ENCODE peak calls at places on chromosomes 5 and 9, in ten cellular contexts. S is sigmoid colon, H is fibroblast of the aortic adventitia, I is BE2C, K is OCI-LY7, T is neural crest cell, W is Caco-2, O is HFFc6, M is GM13976, P is colonic mucosa. A is an unnamed sample.

GRCh38 chr9:84061613-84062205 is 81.1 kb downstream of the RMI1 start:
- DNase-seq in M (no peak), P (no peak), I (no peak), O (no peak), T (no peak), K (no peak), H (no peak), S (no peak), W (no peak), A (no peak)

GRCh38 chr9:113957778-113958430 is 81.8 kb downstream of the ZNF618 start:
- DNase-seq in S (no peak), K (no peak), W (no peak), P (peak), O (peak), T (no peak), H (peak), I (no peak), M (no peak), A (no peak)

GRCh38 chr5:6484446-6484845 is 35.8 kb downstream of the UBE2QL1 start:
- DNase-seq in I (no peak), H (no peak), W (no peak), T (no peak), M (no peak), P (no peak), K (no peak), O (no peak), S (no peak), A (no peak)

GRCh38 chr9:278651-279050 is 64.0 kb downstream of the DOCK8 start:
- DNase-seq in O (no peak), H (no peak), M (peak), W (no peak), I (no peak), S (no peak), T (no peak), K (no peak), P (peak), A (no peak)

GRCh38 chr5:168390491-168390890 is 95.8 kb upstream of the RARS1 start:
- DNase-seq in K (no peak), O (no peak), P (no peak), I (no peak), H (no peak), M (no peak), W (no peak), T (no peak), S (no peak), A (no peak)

GRCh38 chr5:140251527-140251973 is 51.4 kb downstream of the PFDN1 start:
- DNase-seq in I (no peak), T (no peak), P (no peak), W (no peak), O (peak), H (peak), M (no peak), K (peak), S (no peak), A (no peak)

GRCh38 chr5:143229896-143230675 is 173.4 kb downstream of the NR3C1 start:
- DNase-seq in H (peak), I (no peak), T (no peak), M (peak), P (no peak), S (peak), O (no peak), W (no peak), K (peak), A (peak)

GRCh38 chr9:113393281-113393680 is 7.8 kb downstream of the ALAD start:
- DNase-seq in O (no peak), W (no peak), T (no peak), H (no peak), M (no peak), K (no peak), I (no peak), P (no peak), S (peak), A (no peak)

GRCh38 chr5:14595189-14595588 is 13.6 kb downstream of the OTULINL start:
- DNase-seq in O (no peak), M (peak), H (no peak), P (no peak), K (peak), T (no peak), I (peak), S (no peak), W (no peak), A (peak)

GRCh38 chr5:138467711-138468132 is 2.4 kb downstream of the EGR1 start:
- DNase-seq in P (no peak), I (peak), W (peak), O (peak), K (no peak), T (no peak), M (no peak), S (no peak), H (peak), A (no peak)

GRCh38 chr5:174271316-174271715 is 225.8 kb downstream of the NSG2 start:
- DNase-seq in T (no peak), W (no peak), H (no peak), K (no peak), O (no peak), P (no peak), M (no peak), S (no peak), I (no peak), A (no peak)

GRCh38 chr5:100623719-100624118 is 88.5 kb downstream of the FAM174A start:
- DNase-seq in W (peak), H (peak), K (peak), O (peak), P (no peak), M (no peak), S (no peak), I (no peak), T (no peak), A (peak)

GRCh38 chr5:135830384-135831275 is 3.8 kb upstream of the SLC25A48 start:
- DNase-seq in I (no peak), P (no peak), W (no peak), M (no peak), K (no peak), H (no peak), T (no peak), O (no peak), S (no peak), A (no peak)
- TF ChIP-seq CTCF in I (no peak), P (no peak), W (no peak), M (no peak), K (peak), H (no peak), T (no peak), O (peak), S (no peak), A (no peak)

GRCh38 chr9:128150594-128151342 is 1.5 kb downstream of the LCN2 start:
- DNase-seq in P (peak), I (no peak), M (no peak), K (peak), S (no peak), H (no peak), T (no peak), W (peak), O (no peak), A (no peak)
- TF ChIP-seq CTCF in P (no peak), I (peak), M (no peak), K (peak), S (no peak), H (peak), T (peak), W (peak), O (peak), A (peak)

GRCh38 chr5:116674881-116675627 is 100.4 kb upstream of the SEMA6A start:
- DNase-seq in T (no peak), P (no peak), K (no peak), H (no peak), O (no peak), W (no peak), M (no peak), S (no peak), I (no peak), A (no peak)
- TF ChIP-seq CTCF in T (no peak), P (no peak), K (no peak), H (no peak), O (no peak), W (no peak), M (no peak), S (no peak), I (no peak), A (no peak)

GRCh38 chr5:135729582-135729879 is 104.9 kb upstream of the SLC25A48 start:
- DNase-seq in I (no peak), S (no peak), O (no peak), M (no peak), P (no peak), K (no peak), W (peak), H (no peak), T (no peak), A (no peak)
- TF ChIP-seq CTCF in I (no peak), S (no peak), O (peak), M (no peak), P (peak), K (peak), W (peak), H (no peak), T (peak), A (no peak)

DNA sequence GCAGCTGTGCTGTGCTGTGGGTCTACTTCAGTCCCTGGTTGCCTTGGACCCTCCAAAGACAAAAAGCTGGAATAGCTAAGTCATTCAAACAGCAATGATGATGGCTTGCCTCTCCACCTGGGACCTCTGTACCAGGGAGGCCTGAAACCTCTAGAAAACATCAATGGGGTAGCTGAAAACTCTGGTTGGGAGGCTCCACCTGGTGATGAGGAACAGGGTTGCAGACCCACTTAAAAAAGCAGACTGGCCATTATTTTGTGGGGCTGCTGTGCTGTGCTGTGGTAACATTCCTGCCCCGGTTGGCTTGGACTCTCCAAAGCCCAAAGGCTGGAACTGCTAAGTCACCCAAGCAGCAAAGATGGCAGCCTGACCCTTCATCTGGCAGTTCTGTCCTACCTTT is 839.3 kb upstream of the ARRDC3 start:
- DNase-seq in S (no peak), I (no peak), H (no peak), P (no peak), M (no peak), T (no peak), O (no peak), W (no peak), K (no peak), A (no peak)
- TF ChIP-seq CTCF in S (no peak), I (peak), H (no peak), P (no peak), M (no peak), T (no peak), O (peak), W (no peak), K (no peak), A (no peak)

DNA sequence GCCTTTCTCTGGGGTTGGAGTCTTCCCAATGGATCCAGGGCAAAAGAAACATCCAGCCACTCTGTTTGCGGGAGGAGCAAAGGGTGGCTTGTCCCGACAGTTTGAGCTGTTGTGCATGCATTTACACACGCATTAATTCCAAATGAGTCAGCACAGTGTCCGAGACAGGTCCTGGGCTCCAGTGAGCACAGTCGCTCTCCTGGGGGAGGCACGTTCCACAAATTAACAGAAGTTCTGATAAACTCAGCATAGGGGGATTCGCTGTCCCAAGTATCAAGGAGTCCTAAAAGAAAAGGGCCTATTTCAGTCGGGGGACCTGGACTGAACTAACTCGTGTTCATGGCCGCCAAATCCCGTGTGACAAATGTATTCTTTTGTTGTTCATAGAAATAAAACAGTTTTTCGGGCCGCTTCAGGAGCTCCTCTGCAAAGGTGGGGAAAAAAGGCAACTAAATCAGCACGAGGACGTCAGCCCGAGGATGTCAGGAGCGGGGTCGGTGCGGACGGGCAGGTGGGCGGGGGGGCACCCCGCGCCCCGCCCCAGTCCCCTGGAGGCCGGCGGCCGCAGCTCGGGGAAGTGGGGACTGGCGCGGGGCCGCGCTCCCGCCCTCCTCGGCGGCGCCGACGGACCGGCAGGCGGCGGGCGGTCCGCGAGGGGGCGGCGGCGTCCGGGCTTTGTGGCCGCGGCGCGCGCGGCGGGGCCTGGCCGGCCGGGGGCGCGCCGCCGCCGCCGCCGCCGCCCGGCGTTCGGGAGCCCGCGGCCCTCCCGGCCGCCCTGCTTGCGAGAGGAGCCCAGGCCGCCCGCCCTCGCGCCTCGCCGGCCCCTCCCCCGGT is at the start of gene MSANTD3:
- DNase-seq in H (peak), P (peak), W (peak), S (peak), T (peak), K (peak), M (peak), O (peak), I (peak), A (peak)
- TF ChIP-seq CTCF in H (no peak), P (no peak), W (no peak), S (no peak), T (peak), K (no peak), M (peak), O (peak), I (no peak), A (peak)

GRCh38 chr9:124016152-124017063 is 4.8 kb downstream of the LHX2 start:
- DNase-seq in O (no peak), M (peak), K (no peak), I (no peak), H (no peak), S (no peak), T (no peak), W (no peak), P (no peak), A (no peak)
- TF ChIP-seq CTCF in O (peak), M (no peak), K (no peak), I (no peak), H (no peak), S (no peak), T (no peak), W (no peak), P (no peak), A (no peak)